ENCODE peak calls at places on chromosomes 5 and 9, in ten cellular contexts. G is adipocyte, W is colonic mucosa, O is stomach, H is cardiac muscle cell, M is HCT116, L is tibial nerve, D is IMR-90, U is uterus, X is SK-N-SH. V is an unnamed sample. For H3K4me1, the result is how much of the 10 kb centered on the place peaks cover.

GRCh38 chr5:38445374-38446028 is 110.9 kb downstream of the LIFR start:
- DNase-seq in G (no peak), W (no peak), O (no peak), H (peak), M (no peak), L (peak), D (no peak), U (peak), X (no peak), V (peak)

GRCh38 chr5:180343110-180343845 is 9.9 kb downstream of the GFPT2 start:
- DNase-seq in G (peak), W (no peak), O (no peak), H (peak), M (no peak), L (no peak), D (peak), U (peak), X (no peak), V (no peak)

GRCh38 chr9:85502815-85503643 is 238.7 kb downstream of the AGTPBP1 start:
- DNase-seq in G (no peak), W (no peak), O (no peak), H (no peak), M (no peak), L (no peak), D (no peak), U (no peak), X (no peak), V (no peak)

GRCh38 chr9:97487107-97487506 is 14.4 kb upstream of the TMOD1 start:
- DNase-seq in G (no peak), W (no peak), O (no peak), H (no peak), M (no peak), L (no peak), D (peak), U (no peak), X (no peak), V (no peak)

GRCh38 chr5:119270121-119270565 is 85.7 kb upstream of the TNFAIP8 start:
- DNase-seq in G (no peak), W (no peak), O (no peak), H (no peak), M (no peak), L (no peak), D (no peak), U (no peak), X (no peak), V (no peak)

GRCh38 chr9:12838546-12838945 is 63.7 kb downstream of the LURAP1L start:
- DNase-seq in G (peak), W (no peak), O (no peak), H (peak), M (no peak), L (no peak), D (peak), U (no peak), X (no peak), V (no peak)

GRCh38 chr5:111364992-111365391 is 140.8 kb downstream of the CAMK4 start:
- DNase-seq in G (peak), W (no peak), O (no peak), H (peak), M (no peak), L (no peak), D (peak), U (no peak), X (no peak), V (no peak)

GRCh38 chr5:133882107-133882695 is 86.2 kb downstream of the C5orf15 start:
- DNase-seq in G (no peak), W (no peak), O (no peak), H (no peak), M (no peak), L (no peak), D (no peak), U (no peak), X (no peak), V (no peak)

GRCh38 chr5:122639852-122640251 is 135.0 kb upstream of the SNX2 start:
- DNase-seq in G (no peak), W (no peak), O (no peak), H (no peak), M (no peak), L (no peak), D (no peak), U (no peak), X (no peak), V (no peak)

GRCh38 chr9:122126340-122127333 is 32.9 kb downstream of the NDUFA8 start:
- DNase-seq in G (peak), W (no peak), O (no peak), H (peak), M (no peak), L (no peak), D (peak), U (no peak), X (peak), V (no peak)

GRCh38 chr9:72292184-72292787 is 72.7 kb downstream of the ZFAND5 start:
- DNase-seq in G (peak), W (no peak), O (no peak), H (peak), M (no peak), L (no peak), D (peak), U (no peak), X (peak), V (no peak)

GRCh38 chr9:37126214-37126788 is 5.9 kb downstream of the ZCCHC7 start:
- DNase-seq in G (no peak), W (no peak), O (no peak), H (no peak), M (no peak), L (no peak), D (peak), U (no peak), X (no peak), V (no peak)

GRCh38 chr5:10762178-10762775 is 1.2 kb upstream of the DAP start:
- DNase-seq in G (no peak), W (peak), O (peak), H (peak), M (no peak), L (no peak), D (no peak), U (peak), X (no peak), V (no peak)

GRCh38 chr5:94267350-94267899 is 351.0 kb downstream of the KIAA0825 start:
- DNase-seq in G (no peak), W (no peak), O (no peak), H (no peak), M (no peak), L (no peak), D (no peak), U (no peak), X (no peak), V (no peak)

GRCh38 chr5:78594946-78595921 is 53.3 kb downstream of the LHFPL2 start:
- DNase-seq in G (peak), W (peak), O (no peak), H (peak), M (peak), L (no peak), D (peak), U (peak), X (no peak), V (no peak)

GRCh38 chr5:125798311-125798710 is 624.9 kb upstream of the GRAMD2B start:
- DNase-seq in G (peak), W (no peak), O (no peak), H (peak), M (peak), L (no peak), D (peak), U (no peak), X (no peak), V (no peak)

GRCh38 chr5:67195406-67196275 is 958 bp downstream of the CD180 start:
- DNase-seq in G (no peak), W (no peak), O (no peak), H (no peak), M (no peak), L (no peak), D (no peak), U (no peak), X (no peak), V (no peak)

GRCh38 chr5:73137575-73138530 is 17.5 kb downstream of the TMEM171 start:
- DNase-seq in G (no peak), W (no peak), O (no peak), H (no peak), M (no peak), L (no peak), D (no peak), U (no peak), X (no peak), V (no peak)

GRCh38 chr5:179699640-179700298 is 1.0 kb downstream of the CANX start:
- DNase-seq in G (peak), W (peak), O (no peak), H (peak), M (no peak), L (no peak), D (peak), U (no peak), X (peak), V (no peak)

GRCh38 chr5:13987843-13988464 is 43.5 kb upstream of the DNAH5 start:
- DNase-seq in G (peak), W (peak), O (peak), H (peak), M (peak), L (peak), D (peak), U (peak), X (peak), V (no peak)

GRCh38 chr9:72592501-72593403 is 71.3 kb downstream of the TMC1 start:
- DNase-seq in G (peak), W (peak), O (no peak), H (peak), M (no peak), L (no peak), D (peak), U (no peak), X (peak), V (no peak)

GRCh38 chr9:78239506-78239905 is 3.6 kb downstream of the CEP78 start:
- DNase-seq in G (no peak), W (peak), O (peak), H (no peak), M (no peak), L (no peak), D (no peak), U (no peak), X (no peak), V (no peak)

GRCh38 chr9:805151-805550 is 36.3 kb upstream of the DMRT1 start:
- DNase-seq in G (no peak), W (no peak), O (no peak), H (no peak), M (no peak), L (no peak), D (no peak), U (no peak), X (no peak), V (no peak)

GRCh38 chr9:33813712-33814641 is 3.0 kb upstream of the UBE2R2 start:
- DNase-seq in G (peak), W (no peak), O (no peak), H (peak), M (peak), L (no peak), D (peak), U (no peak), X (peak), V (no peak)

GRCh38 chr9:109101810-109102209 is 17.9 kb downstream of the TMEM245 start:
- DNase-seq in G (peak), W (no peak), O (no peak), H (peak), M (peak), L (no peak), D (peak), U (no peak), X (no peak), V (no peak)

GRCh38 chr9:6630502-6631206 is 14.9 kb downstream of the GLDC start:
- DNase-seq in G (no peak), W (peak), O (no peak), H (no peak), M (no peak), L (no peak), D (no peak), U (no peak), X (no peak), V (no peak)

GRCh38 chr5:38816083-38817030 is 29.5 kb upstream of the OSMR start:
- DNase-seq in G (no peak), W (no peak), O (no peak), H (no peak), M (no peak), L (no peak), D (no peak), U (no peak), X (peak), V (no peak)

GRCh38 chr9:88179080-88179521 is 40.8 kb upstream of the SPATA31C2 start:
- DNase-seq in G (no peak), W (peak), O (no peak), H (no peak), M (no peak), L (no peak), D (no peak), U (no peak), X (no peak), V (no peak)

GRCh38 chr9:95907794-95908193 is 32.3 kb downstream of the ERCC6L2 start:
- DNase-seq in G (no peak), W (no peak), O (no peak), H (no peak), M (no peak), L (no peak), D (no peak), U (no peak), X (no peak), V (no peak)

GRCh38 chr5:134029156-134029555 is 24.4 kb upstream of the VDAC1 start:
- DNase-seq in G (peak), W (no peak), O (no peak), H (peak), M (no peak), L (no peak), D (peak), U (no peak), X (no peak), V (no peak)

GRCh38 chr9:976805-977360 is 428 bp downstream of the DMRT3 start:
- DNase-seq in G (no peak), W (no peak), O (no peak), H (no peak), M (no peak), L (no peak), D (no peak), U (no peak), X (peak), V (no peak)

GRCh38 chr5:73821003-73821402 is 195.0 kb downstream of the ARHGEF28 start:
- DNase-seq in G (no peak), W (no peak), O (no peak), H (peak), M (no peak), L (no peak), D (no peak), U (no peak), X (no peak), V (no peak)

GRCh38 chr5:178304016-178304415 is 71.4 kb upstream of the PHYKPL start:
- DNase-seq in G (no peak), W (no peak), O (no peak), H (no peak), M (no peak), L (no peak), D (no peak), U (no peak), X (no peak), V (no peak)

GRCh38 chr9:73081979-73082657 is 69.5 kb upstream of the ANXA1 start:
- DNase-seq in G (peak), W (no peak), O (no peak), H (peak), M (peak), L (no peak), D (peak), U (no peak), X (peak), V (no peak)

GRCh38 chr5:132474131-132474723 is 16.3 kb downstream of the IRF1 start:
- DNase-seq in G (no peak), W (no peak), O (peak), H (no peak), M (no peak), L (no peak), D (no peak), U (no peak), X (no peak), V (no peak)

GRCh38 chr9:121445986-121446385 is 53.7 kb downstream of the GGTA1 start:
- DNase-seq in G (no peak), W (no peak), O (no peak), H (no peak), M (peak), L (no peak), D (no peak), U (no peak), X (no peak), V (no peak)

GRCh38 chr9:27412081-27412480 is 112.0 kb upstream of the IFNK start:
- DNase-seq in G (no peak), W (no peak), O (no peak), H (no peak), M (no peak), L (no peak), D (no peak), U (no peak), X (no peak), V (no peak)

DNA sequence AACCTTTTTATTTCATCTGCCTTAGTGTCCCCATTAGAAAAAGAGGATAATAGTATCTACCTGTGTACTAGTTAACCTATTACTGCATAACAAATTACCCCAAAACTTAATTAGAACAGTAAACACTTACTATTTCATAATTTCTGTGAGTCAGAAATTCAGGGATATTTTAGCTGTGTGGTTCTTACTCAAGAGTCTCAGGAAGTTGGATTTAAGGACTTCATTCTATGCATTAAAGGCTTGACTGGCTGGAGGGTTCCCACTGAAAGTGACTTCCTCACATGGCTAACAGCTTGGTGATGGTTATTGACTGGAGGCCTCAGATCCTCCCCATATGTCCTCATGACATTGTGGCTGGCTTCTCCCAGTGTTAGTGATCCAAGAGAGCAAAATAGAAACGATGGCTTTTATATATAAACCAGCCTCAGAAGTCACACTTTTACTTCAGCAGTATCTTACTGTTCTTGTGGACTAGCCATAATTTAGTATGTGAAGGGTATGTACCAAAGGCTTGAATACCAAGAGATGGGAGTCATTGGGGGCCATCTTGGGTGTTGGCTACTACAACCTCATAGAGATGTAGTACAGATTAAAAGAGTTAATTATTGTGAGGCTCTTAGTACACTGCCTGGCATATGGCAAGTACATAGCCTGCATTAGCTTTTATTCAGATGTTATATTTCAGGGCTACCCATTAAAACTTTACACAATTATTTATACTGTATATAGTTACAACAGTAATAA is 9.9 kb downstream of the RAD23B start:
- DNase-seq in G (peak), W (no peak), O (no peak), H (peak), M (no peak), L (no peak), D (no peak), U (no peak), X (no peak), V (no peak)
- H3K4me1 ChIP-seq in G (half or more), W (under half), O (half or more), H (under half), M (under half), L (under half), D (under half), U (under half), X (under half), V (half or more)

GRCh38 chr9:132049323-132049882 is 30.3 kb downstream of the MED27 start:
- DNase-seq in G (no peak), W (no peak), O (no peak), H (no peak), M (no peak), L (no peak), D (no peak), U (no peak), X (no peak), V (peak)

GRCh38 chr9:132046456-132046855 is 33.2 kb downstream of the MED27 start:
- DNase-seq in G (no peak), W (no peak), O (no peak), H (no peak), M (no peak), L (no peak), D (peak), U (no peak), X (no peak), V (no peak)

GRCh38 chr9:132054024-132054423 is 25.6 kb downstream of the MED27 start:
- DNase-seq in G (no peak), W (no peak), O (no peak), H (no peak), M (no peak), L (no peak), D (no peak), U (no peak), X (no peak), V (no peak)

GRCh38 chr9:132048191-132048590 is 31.5 kb downstream of the MED27 start:
- DNase-seq in G (no peak), W (no peak), O (no peak), H (no peak), M (no peak), L (no peak), D (no peak), U (no peak), X (no peak), V (no peak)

GRCh38 chr9:132049900-132050299 is 29.8 kb downstream of the MED27 start:
- DNase-seq in G (no peak), W (no peak), O (no peak), H (no peak), M (no peak), L (no peak), D (no peak), U (no peak), X (no peak), V (peak)
- H3K4me1 ChIP-seq in G (under half), W (under half), O (under half), H (under half), M (under half), L (under half), D (under half), U (under half), X (under half), V (under half)

DNA sequence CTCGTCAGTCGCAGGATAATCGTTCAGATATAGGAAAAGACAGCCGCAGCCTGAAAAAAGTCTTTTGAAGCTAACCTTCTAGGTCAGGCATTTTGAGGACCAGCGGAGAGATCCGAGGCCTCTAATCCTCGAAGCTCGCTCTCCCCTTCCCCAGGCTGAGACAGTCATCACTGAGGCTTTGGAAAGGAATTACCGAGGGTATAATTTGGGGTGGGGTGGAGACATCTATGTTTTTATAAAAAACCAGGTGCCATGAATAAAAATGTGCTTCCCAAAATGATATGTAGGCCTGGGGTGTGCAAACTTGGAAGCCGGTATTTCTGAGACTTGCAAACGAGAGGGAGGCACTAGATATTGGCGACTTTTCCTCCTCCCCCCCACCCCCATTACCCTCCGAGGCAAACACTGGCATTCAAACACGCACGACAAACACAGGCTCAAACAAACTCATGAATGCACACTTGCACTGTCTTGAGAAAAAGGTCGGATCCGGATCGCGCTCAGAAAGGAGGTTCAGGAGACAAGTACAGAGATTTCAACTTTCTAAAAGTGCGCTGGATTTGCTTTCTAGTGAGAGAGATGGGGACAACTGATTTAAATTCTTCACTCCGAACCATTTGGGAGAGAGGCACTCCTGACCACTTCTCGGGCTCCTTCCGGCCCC is 935 bp upstream of the MSX2 start:
- DNase-seq in G (no peak), W (no peak), O (no peak), H (no peak), M (no peak), L (no peak), D (no peak), U (no peak), X (no peak), V (no peak)
- H3K4me1 ChIP-seq in G (under half), W (under half), O (under half), H (half or more), M (under half), L (under half), D (under half), U (under half), X (under half), V (under half)

DNA sequence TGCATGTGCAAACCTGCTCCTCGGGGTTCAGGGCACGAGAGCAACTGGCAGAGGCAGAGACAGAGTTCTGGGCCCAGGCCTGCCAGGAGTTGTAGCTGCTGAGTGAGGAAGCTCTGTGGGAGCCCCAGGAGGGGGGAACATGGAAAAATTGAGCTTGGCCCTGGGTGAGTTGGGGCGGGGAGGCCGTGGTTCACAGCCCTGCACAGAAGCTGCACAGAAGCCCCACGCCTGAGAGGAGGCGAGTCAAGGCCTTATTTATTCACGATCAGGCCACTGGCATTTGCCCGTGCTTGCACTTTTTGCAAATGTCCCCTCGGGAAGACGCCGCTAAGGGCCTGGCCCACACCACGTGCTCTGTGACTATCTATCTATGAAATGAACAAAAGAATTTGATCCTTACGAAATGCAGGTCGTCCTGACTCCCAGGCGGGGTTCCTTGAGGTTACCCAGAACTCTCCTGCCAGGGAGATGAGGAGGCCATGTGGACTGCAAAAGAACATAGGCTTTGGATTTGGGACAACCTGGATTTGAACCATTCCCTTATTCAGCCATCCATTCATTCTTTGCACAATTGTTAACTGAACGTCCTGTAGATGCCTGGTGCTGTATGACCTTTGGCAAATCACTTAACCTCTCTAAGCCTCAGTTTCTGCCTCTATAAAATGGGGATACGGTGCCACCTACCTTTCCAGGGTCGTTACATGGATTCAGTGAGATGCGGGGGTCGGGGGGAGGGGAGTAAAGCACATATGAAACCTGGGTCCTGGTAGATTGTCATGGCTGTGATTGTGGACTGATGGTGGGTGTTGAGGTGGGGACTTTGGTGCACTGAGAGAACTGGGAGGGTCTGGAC is 17.9 kb downstream of the COL27A1 start:
- DNase-seq in G (peak), W (no peak), O (no peak), H (peak), M (no peak), L (no peak), D (peak), U (peak), X (no peak), V (no peak)
- H3K4me1 ChIP-seq in G (under half), W (under half), O (under half), H (under half), M (under half), L (under half), D (under half), U (under half), X (under half), V (under half)